ENCODE peak calls at places on chromosomes 2 and 18, in four cellular contexts. J is HCT116, G is HepG2, N is K562. Z is an unnamed sample.

GRCh38 chr2:236720974-236721600 is 151.5 kb downstream of the ACKR3 start:
- DNase-seq in N (no peak), J (no peak), G (no peak), Z (no peak)

GRCh38 chr2:62472321-62472720 is 33.7 kb downstream of the TMEM17 start:
- DNase-seq in G (no peak), J (no peak), N (no peak), Z (no peak)

GRCh38 chr18:49920731-49921130 is 107.4 kb upstream of the ACAA2 start:
- DNase-seq in N (no peak), G (no peak), J (no peak), Z (no peak)

GRCh38 chr2:45274190-45274926 is 265.1 kb upstream of the SIX2 start:
- DNase-seq in J (no peak), N (no peak), G (peak; percentile 95), Z (no peak)

GRCh38 chr2:148027822-148028221 is 6.9 kb downstream of the MBD5 start:
- DNase-seq in J (no peak), G (no peak), N (no peak), Z (no peak)

GRCh38 chr18:77634495-77634894 is 384.8 kb downstream of the GALR1 start:
- DNase-seq in J (no peak), N (no peak), G (no peak), Z (no peak)

GRCh38 chr2:149387411-149387810 is 57.0 kb downstream of the LYPD6 start:
- DNase-seq in J (no peak), N (no peak), G (no peak), Z (no peak)

GRCh38 chr18:55790296-55790695 is 202.3 kb upstream of the TCF4 start:
- DNase-seq in N (no peak), J (no peak), G (no peak), Z (no peak)

GRCh38 chr18:23645561-23645960 is 17.1 kb downstream of the ANKRD29 start:
- DNase-seq in G (no peak), J (no peak), N (no peak), Z (no peak)

GRCh38 chr18:28366667-28367066 is 189.7 kb upstream of the CDH2 start:
- DNase-seq in N (no peak), J (no peak), G (no peak), Z (no peak)
- TF ChIP-seq TCF7L2 in N (no peak), J (no peak), G (no peak), Z (no peak)

GRCh38 chr18:62514570-62514969 is 8.3 kb upstream of the ZCCHC2 start:
- DNase-seq in J (no peak), G (no peak), N (no peak), Z (no peak)
- TF ChIP-seq SIN3A in J (no peak), G (no peak), N (no peak), Z (no peak)

DNA sequence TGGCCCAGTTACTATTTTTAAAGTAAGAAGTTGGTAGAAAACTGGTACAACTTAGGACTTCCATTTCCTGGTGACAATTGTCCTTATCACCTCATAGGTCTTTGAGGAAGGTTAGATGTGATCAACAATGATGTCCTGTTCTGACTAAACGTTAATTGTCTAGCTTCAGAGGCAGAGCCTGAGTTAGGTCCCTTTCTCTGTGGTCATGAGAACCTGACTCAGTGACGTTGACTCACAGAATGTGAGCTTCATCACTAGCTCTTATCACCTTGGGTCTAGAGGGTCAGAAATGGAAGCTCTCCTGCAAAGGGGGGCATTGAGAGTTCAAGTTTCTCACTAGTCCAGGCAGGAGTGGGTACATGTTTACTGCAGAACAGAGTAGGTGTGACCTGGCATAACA is 60.6 kb upstream of the ATP8B1 start:
- DNase-seq in N (no peak), G (no peak), J (no peak), Z (no peak)
- TF ChIP-seq TCF7L2 in N (no peak), G (no peak), J (no peak), Z (no peak)

GRCh38 chr2:10647451-10647850 is 42.3 kb downstream of the NOL10 start:
- DNase-seq in N (no peak), J (no peak), G (no peak), Z (no peak)
- TF ChIP-seq SIN3A in N (no peak), J (no peak), G (no peak), Z (no peak)

GRCh38 chr2:78887436-78887835 is 138.1 kb upstream of the REG3G start:
- DNase-seq in N (no peak), G (no peak), J (no peak), Z (no peak)

GRCh38 chr2:78896536-78896935 is 129.0 kb upstream of the REG3G start:
- DNase-seq in J (no peak), G (no peak), N (no peak), Z (no peak)

GRCh38 chr2:78892310-78892709 is 133.2 kb upstream of the REG3G start:
- DNase-seq in G (no peak), J (no peak), N (no peak), Z (no peak)

DNA sequence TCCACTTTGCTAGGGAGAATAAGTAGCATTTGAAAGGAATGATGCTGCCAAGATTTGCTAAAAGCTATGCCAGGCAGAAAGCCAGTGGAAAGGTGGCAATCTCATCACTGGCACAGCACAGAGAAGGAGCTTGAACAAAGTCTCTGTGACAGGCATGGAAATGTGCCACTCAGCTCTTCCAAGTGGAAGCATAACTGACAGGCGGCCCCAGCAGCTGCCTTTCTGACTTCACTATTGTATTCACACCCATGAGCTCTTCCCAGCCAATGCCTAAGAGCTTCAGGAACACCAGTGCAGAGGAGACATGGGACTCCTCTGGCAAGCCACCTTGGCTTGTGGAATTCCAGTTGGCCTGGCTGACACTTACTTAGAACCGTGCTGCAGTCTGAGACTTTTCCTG is 134.6 kb upstream of the REG3G start:
- DNase-seq in J (no peak), N (no peak), G (no peak), Z (no peak)
- TF ChIP-seq TCF7L2 in J (no peak), N (no peak), G (no peak), Z (no peak)